ENCODE peak calls at places on chromosome 12, in ten cellular contexts. B is fibroblast of the aortic adventitia; A is ascending aorta; C is H7; M is HS-5; E is COR-L47; N is left ventricle myocardium superior; F is H9; D is naive thymus-derived CD8-positive, alpha-beta T cell; Q is ELR. L is an unnamed sample.
A peak's percentile ranks its signal among the peaks of the same experiment; 100 is the strongest.

GRCh38 chr12:10310926-10311705 is 3.4 kb downstream of the KLRD1 start:
- DNase-seq in M (no peak), A (no peak), Q (no peak), D (no peak), C (no peak), N (no peak), B (peak; percentile 66), F (no peak), E (no peak), L (peak; percentile 21)

GRCh38 chr12:112096070-112096469 is 12.5 kb downstream of the NAA25 start:
- DNase-seq in B (no peak), N (no peak), E (no peak), A (no peak), F (no peak), C (no peak), Q (no peak), M (no peak), D (no peak), L (no peak)

GRCh38 chr12:6178981-6179761 is 21.0 kb upstream of the CD9 start:
- DNase-seq in M (no peak), F (peak; percentile 66), A (no peak), Q (peak; percentile 70), E (no peak), D (no peak), B (no peak), N (no peak), C (peak; percentile 75), L (no peak)

GRCh38 chr12:48070033-48070432 is 35.8 kb downstream of the SENP1 start:
- DNase-seq in N (no peak), D (no peak), Q (no peak), F (no peak), C (no peak), M (no peak), B (no peak), A (no peak), E (no peak), L (no peak)

GRCh38 chr12:57553343-57554202 is 3.7 kb downstream of the KIF5A start:
- DNase-seq in E (no peak), N (no peak), B (no peak), F (no peak), A (no peak), C (no peak), D (no peak), M (no peak), Q (no peak), L (no peak)

GRCh38 chr12:45217846-45218245 is 2.0 kb downstream of the ANO6 start:
- DNase-seq in C (no peak), F (no peak), Q (no peak), B (peak; percentile 18), N (no peak), D (no peak), E (no peak), A (no peak), M (no peak), L (no peak)

GRCh38 chr12:109299849-109300248 is 9.2 kb downstream of the FOXN4 start:
- DNase-seq in E (no peak), N (no peak), Q (no peak), F (no peak), M (no peak), C (no peak), D (no peak), A (no peak), B (no peak), L (no peak)

GRCh38 chr12:1618489-1618888 is 10.5 kb upstream of the WNT5B start:
- DNase-seq in B (peak; percentile 42), E (no peak), D (no peak), M (no peak), A (no peak), C (no peak), F (no peak), N (no peak), Q (no peak), L (no peak)

GRCh38 chr12:132429932-132430643 is 59.9 kb upstream of the FBRSL1 start:
- DNase-seq in B (no peak), E (peak; percentile 93), D (peak; percentile 64), F (peak; percentile 89), A (no peak), C (peak; percentile 89), M (no peak), N (no peak), Q (peak; percentile 29), L (no peak)

GRCh38 chr12:82425241-82425640 is 66.9 kb downstream of the METTL25 start:
- DNase-seq in A (no peak), Q (no peak), C (no peak), N (no peak), M (no peak), D (no peak), F (no peak), E (no peak), B (peak; percentile 41), L (peak; percentile 80)

GRCh38 chr12:18819471-18819870 is 81.6 kb downstream of the CAPZA3 start:
- DNase-seq in A (no peak), C (no peak), B (no peak), E (no peak), F (no peak), D (no peak), N (no peak), M (no peak), Q (no peak), L (no peak)

GRCh38 chr12:47214771-47215170 is 135.0 kb upstream of the AMIGO2 start:
- DNase-seq in A (no peak), Q (no peak), C (no peak), D (no peak), F (no peak), M (no peak), E (no peak), N (no peak), B (no peak), L (no peak)